ENCODE peak calls at places on chromosomes 11 and 22, in five cellular contexts. C is GM19239; T is MCF 10A; X is epithelial cell of esophagus; F is activated CD4-positive, alpha-beta memory T cell treated with anti-CD3 and anti-CD28 coated beads for 36 hours. K is an unnamed sample.

GRCh38 chr11:25065711-25066110 is 568.9 kb downstream of the LUZP2 start:
- DNase-seq in C (no peak), T (peak; percentile 58), X (peak; percentile 92), F (no peak), K (no peak)

GRCh38 chr11:68574308-68574707 is 110.0 kb upstream of the GAL start:
- DNase-seq in C (no peak), T (no peak), X (peak; percentile 70), F (no peak), K (no peak)

GRCh38 chr11:16781821-16782220 is 43.4 kb downstream of the C11orf58 start:
- DNase-seq in C (no peak), T (no peak), X (no peak), F (no peak), K (no peak)

GRCh38 chr11:134509381-134510068 is 97.5 kb upstream of the B3GAT1 start:
- DNase-seq in C (no peak), T (no peak), X (no peak), F (no peak), K (no peak)

GRCh38 chr11:126391970-126392637 is 36.6 kb downstream of the ST3GAL4 start:
- DNase-seq in C (no peak), T (peak; percentile 35), X (peak; percentile 90), F (no peak), K (no peak)

GRCh38 chr11:83819936-83820549 is 533.9 kb upstream of the CCDC90B start:
- DNase-seq in C (no peak), T (peak; percentile 68), X (peak; percentile 63), F (no peak), K (no peak)

GRCh38 chr11:121486054-121486453 is 33.3 kb upstream of the SORL1-AS1 start:
- DNase-seq in C (no peak), T (no peak), X (peak; percentile 54), F (no peak), K (no peak)

GRCh38 chr22:45684169-45684568 is 12.5 kb downstream of the ATXN10 start:
- DNase-seq in C (no peak), T (no peak), X (no peak), F (no peak), K (no peak)

K was measured in GM12892.